ENCODE peak calls at places on chromosomes 13 and 19, in six cellular contexts. Q, U, C, E, W and B are unnamed samples.

GRCh38 chr13:89363144-89363543 is 1692.0 kb downstream of the SLITRK5 start:
- DNase-seq in Q (no peak), U (no peak), C (no peak), E (no peak), W (no peak), B (no peak)

GRCh38 chr13:76837811-76838210 is 48.4 kb downstream of the KCTD12 start:
- DNase-seq in Q (no peak), U (peak), C (no peak), E (no peak), W (no peak), B (no peak)

GRCh38 chr19:2243274-2244121 is 5.6 kb upstream of the AMH start:
- DNase-seq in Q (no peak), U (no peak), C (no peak), E (no peak), W (no peak), B (no peak)

GRCh38 chr13:46553521-46553885 is 533 bp downstream of the LRCH1 start:
- DNase-seq in Q (no peak), U (no peak), C (no peak), E (no peak), W (no peak), B (no peak)

GRCh38 chr13:102799544-102800144 is 725 bp downstream of the BIVM start:
- DNase-seq in Q (peak), U (no peak), C (no peak), E (no peak), W (no peak), B (no peak)

GRCh38 chr13:98445340-98446233 is 131.3 kb downstream of the STK24 start:
- DNase-seq in Q (peak), U (peak), C (peak), E (peak), W (peak), B (no peak)

GRCh38 chr19:12754465-12755196 is 3.0 kb downstream of the BEST2 start:
- DNase-seq in Q (no peak), U (no peak), C (no peak), E (no peak), W (no peak), B (no peak)

GRCh38 chr19:30229524-30230174 is 142.5 kb upstream of the ZNF536 start:
- DNase-seq in Q (no peak), U (no peak), C (no peak), E (no peak), W (no peak), B (no peak)

GRCh38 chr13:49248433-49249002 is 793 bp downstream of the CDADC1 start:
- DNase-seq in Q (peak), U (peak), C (no peak), E (no peak), W (no peak), B (no peak)

GRCh38 chr13:27533155-27533643 is 82.8 kb upstream of the MTIF3 start:
- DNase-seq in Q (peak), U (peak), C (peak), E (peak), W (peak), B (no peak)

GRCh38 chr19:19170053-19170945 is at the start of gene MEF2B:
- DNase-seq in Q (peak), U (peak), C (peak), E (peak), W (peak), B (no peak)

GRCh38 chr19:46803555-46803954 is 15.2 kb upstream of the SLC1A5 start:
- DNase-seq in Q (no peak), U (no peak), C (no peak), E (no peak), W (no peak), B (no peak)

GRCh38 chr13:74040200-74040599 is 94.0 kb downstream of the KLF12 start:
- DNase-seq in Q (no peak), U (peak), C (no peak), E (peak), W (peak), B (no peak)

GRCh38 chr19:7861619-7862412 is 12.4 kb downstream of the PRR36 start:
- DNase-seq in Q (peak), U (no peak), C (no peak), E (no peak), W (no peak), B (no peak)

GRCh38 chr19:14848822-14849221 is at the start of gene OR7A10:
- DNase-seq in Q (no peak), U (no peak), C (no peak), E (no peak), W (no peak), B (no peak)
- H3K4me3 ChIP-seq in Q (no peak), U (no peak), C (no peak), E (no peak), W (no peak), B (no peak)

DNA sequence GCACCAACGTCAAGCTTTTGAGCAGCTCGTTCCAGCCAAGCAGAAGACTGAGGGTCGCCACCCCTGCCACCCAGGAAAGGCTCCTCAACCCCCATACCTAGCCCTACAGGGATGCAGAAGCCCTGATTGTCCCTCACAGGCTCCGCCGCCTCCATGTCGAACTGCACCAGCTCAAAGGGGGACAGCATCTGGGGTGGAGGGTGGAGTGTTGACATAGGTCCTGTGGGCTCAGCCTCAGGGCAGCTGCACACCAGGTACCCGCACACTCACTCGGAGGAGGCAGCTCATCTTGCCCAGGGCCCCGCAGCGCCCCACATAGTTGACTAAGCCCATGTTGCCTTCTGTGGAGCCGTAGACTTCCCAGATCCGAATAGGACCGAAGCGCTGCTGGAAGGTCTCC is 11.6 kb downstream of the SLC27A5 start:
- DNase-seq in Q (no peak), U (no peak), C (no peak), E (no peak), W (no peak), B (no peak)
- H3K4me3 ChIP-seq in Q (peak), U (peak), C (peak), E (peak), W (no peak), B (peak)

DNA sequence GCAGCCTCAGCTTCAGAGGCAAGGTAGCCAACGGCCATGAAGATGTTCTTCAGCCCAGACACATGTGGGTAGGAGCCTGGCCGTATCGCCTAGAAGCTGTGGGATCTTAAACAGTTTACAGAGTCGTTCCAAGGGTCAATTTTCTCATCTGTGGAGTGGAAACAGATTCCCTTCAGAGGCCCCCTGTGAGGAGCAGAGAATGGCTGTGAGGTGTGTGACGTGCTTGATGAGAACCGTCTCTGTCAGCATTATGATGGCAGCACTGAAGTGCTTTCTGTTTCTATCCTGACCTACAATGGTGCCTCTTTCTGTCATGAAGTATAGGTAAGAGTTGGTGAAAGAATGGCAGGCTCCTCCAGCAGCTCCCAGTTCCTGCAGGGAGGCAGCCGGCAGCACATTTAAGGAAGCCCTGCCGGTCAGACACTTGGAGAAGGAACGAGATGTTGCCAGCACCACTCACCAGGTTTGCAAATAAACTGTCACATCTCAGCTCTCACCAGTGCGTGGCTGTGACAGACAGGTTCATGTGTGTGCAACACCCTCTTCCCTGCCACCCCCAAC is 277.3 kb downstream of the FOXO1 start:
- DNase-seq in Q (no peak), U (no peak), C (no peak), E (no peak), W (peak), B (no peak)
- H3K4me3 ChIP-seq in Q (no peak), U (no peak), C (no peak), E (no peak), W (peak), B (no peak)

GRCh38 chr13:36130168-36130541 is 1.0 kb downstream of the DCLK1 start:
- DNase-seq in Q (no peak), U (no peak), C (no peak), E (no peak), W (no peak), B (no peak)

GRCh38 chr13:36129539-36129938 is 1.6 kb downstream of the DCLK1 start:
- DNase-seq in Q (no peak), U (no peak), C (no peak), E (no peak), W (no peak), B (no peak)

GRCh38 chr13:36130542-36131214 is 504 bp downstream of the DCLK1 start:
- DNase-seq in Q (peak), U (peak), C (no peak), E (no peak), W (no peak), B (no peak)

GRCh38 chr13:36131931-36132297 is 732 bp upstream of the DCLK1 start:
- DNase-seq in Q (peak), U (peak), C (no peak), E (no peak), W (no peak), B (no peak)

DNA sequence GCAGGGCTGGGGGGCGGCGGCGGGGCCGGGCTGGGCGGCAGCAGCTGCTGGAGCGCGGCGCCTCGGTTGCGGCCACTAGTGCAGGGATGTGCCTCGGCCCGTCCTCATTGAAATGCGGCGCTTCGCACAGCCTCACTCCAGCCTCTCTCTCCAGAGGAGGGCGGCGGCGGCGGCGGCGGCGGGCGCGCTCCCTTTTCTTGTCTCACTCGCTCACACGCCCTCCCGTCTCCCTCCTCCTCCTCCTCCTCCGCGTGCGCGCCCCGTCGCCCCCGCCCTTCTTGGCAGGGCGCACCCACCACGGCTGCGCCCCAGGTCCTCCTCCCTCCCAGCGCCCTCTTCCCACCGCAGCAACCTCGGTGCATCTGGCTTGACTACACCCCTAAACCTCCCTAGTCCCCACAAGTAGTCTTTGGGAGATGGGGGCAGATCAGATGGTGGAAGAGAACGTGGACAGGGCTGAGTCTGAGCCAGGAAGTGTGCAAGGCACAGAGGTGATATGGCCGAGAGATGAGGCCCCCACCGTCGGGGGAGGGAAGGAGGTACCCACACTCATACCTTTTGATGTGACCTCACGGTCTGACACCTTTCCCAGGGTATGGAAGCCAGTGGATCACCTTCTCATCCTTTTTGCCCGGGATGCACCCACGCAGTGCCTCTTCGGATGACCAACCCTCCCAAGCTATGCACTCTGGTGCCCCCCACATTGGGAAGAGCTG is at the start of gene DCLK1:
- DNase-seq in Q (peak), U (peak), C (no peak), E (peak), W (no peak), B (no peak)
- H3K4me3 ChIP-seq in Q (peak), U (peak), C (peak), E (peak), W (no peak), B (peak)

GRCh38 chr19:49513746-49514118 is 1.3 kb downstream of the FCGRT start:
- DNase-seq in Q (no peak), U (no peak), C (no peak), E (no peak), W (no peak), B (no peak)

GRCh38 chr19:49515767-49516166 is 3.3 kb downstream of the FCGRT start:
- DNase-seq in Q (peak), U (peak), C (peak), E (no peak), W (no peak), B (no peak)

GRCh38 chr19:49518033-49518432 is 5.6 kb downstream of the FCGRT start:
- DNase-seq in Q (no peak), U (no peak), C (no peak), E (no peak), W (no peak), B (no peak)

GRCh38 chr19:49512970-49513745 is 697 bp downstream of the FCGRT start:
- DNase-seq in Q (peak), U (no peak), C (peak), E (no peak), W (no peak), B (no peak)

GRCh38 chr19:49514151-49514550 is 1.7 kb downstream of the FCGRT start:
- DNase-seq in Q (no peak), U (no peak), C (no peak), E (no peak), W (no peak), B (no peak)
- H3K4me3 ChIP-seq in Q (peak), U (no peak), C (no peak), E (no peak), W (peak), B (no peak)

DNA sequence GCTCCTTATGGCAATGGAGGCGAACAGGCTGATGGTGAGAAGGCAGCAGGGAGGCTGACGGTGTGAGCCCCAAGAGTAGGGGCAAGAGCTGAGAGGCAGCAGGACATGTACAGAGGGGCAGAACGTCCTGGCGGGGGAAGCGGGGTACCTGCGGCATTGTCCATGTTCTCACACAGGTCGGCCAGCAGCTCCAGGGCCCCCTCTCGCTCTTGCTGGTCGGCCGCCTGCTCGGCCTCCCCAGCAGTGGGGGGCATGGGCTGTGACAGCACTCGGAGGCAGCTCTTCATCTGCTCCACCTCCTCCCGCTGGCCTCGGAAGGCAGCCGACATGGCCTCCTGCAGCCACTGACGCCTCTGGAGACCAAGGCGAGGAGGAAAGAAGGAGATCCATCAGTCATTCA is 2.4 kb downstream of the HSPBP1 start:
- DNase-seq in Q (no peak), U (no peak), C (no peak), E (no peak), W (no peak), B (no peak)
- H3K4me3 ChIP-seq in Q (no peak), U (no peak), C (no peak), E (no peak), W (no peak), B (no peak)

DNA sequence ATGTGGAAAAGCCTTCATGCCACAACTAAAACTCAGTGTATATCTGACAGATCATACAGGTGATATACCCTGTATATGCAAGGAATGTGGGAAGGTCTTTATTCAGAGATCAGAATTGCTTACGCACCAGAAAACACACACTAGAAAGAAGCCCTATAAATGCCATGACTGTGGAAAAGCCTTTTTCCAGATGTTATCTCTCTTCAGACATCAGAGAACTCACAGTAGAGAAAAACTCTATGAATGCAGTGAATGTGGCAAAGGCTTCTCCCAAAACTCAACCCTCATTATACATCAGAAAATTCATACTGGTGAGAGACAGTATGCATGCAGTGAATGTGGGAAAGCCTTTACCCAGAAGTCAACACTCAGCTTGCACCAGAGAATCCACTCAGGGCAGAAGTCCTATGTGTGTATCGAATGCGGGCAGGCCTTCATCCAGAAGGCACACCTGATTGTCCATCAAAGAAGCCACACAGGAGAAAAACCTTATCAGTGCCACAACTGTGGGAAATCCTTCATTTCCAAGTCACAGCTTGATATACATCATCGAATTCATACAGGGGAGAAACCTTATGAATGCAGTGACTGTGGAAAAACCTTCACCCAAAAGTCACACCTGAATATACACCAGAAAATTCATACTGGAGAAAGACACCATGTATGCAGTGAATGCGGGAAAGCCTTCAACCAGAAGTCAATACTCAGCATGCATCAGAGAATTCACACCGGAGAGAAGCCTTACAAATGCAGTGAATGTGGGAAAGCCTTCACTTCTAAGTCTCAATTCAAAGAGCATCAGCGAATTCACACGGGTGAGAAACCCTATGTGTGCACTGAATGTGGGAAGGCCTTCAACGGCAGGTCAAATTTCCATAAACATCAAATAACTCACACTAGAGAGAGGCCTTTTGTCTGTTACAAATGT is 16.4 kb downstream of the ZNF175 start:
- DNase-seq in Q (no peak), U (no peak), C (no peak), E (no peak), W (no peak), B (no peak)
- H3K4me3 ChIP-seq in Q (no peak), U (no peak), C (no peak), E (no peak), W (peak), B (no peak)

DNA sequence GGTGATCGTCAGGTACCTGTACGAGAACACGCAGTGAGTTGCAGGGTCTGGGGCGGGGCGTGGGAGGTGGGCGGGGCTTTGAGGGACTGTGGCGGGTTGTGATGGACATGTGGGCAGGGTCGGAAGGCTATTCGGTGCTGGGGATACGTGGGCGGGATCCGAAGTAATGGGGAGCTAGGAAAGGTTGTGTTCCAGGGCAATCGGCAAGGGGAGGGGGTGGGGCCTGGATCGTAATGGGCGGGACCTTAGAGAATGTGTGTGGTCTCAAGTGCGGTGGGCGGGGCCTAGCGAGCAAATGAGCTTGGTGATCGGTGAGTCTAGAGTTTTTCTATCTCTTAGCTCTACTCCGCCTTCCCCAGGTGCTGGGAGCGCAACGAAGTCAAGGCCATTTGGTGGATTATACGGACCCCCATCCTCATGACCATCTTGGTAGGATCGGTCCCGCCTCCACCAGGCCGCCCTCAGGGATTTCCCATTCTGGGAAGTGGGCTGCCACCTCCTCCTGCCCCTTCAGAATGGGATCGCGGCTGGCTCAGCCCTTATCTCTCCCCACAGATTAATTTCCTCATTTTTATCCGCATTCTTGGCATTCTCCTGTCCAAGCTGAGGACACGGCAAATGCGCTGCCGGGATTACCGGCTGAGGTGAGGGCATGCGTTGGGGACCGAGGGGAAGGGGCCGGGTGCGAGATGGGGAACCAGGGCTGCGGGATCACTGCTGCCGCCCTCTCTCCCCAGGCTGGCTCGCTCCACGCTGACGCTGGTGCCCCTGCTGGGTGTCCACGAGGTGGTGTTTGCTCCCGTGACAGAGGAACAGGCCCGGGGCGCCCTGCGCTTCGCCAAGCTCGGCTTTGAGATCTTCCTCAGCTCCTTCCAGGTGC is 9.6 kb downstream of the GIPR start:
- DNase-seq in Q (peak), U (peak), C (peak), E (peak), W (peak), B (no peak)
- H3K4me3 ChIP-seq in Q (peak), U (peak), C (peak), E (peak), W (peak), B (peak)

GRCh38 chr19:18010149-18010548 is 2.2 kb downstream of the ARRDC2 start:
- DNase-seq in Q (no peak), U (no peak), C (no peak), E (no peak), W (no peak), B (no peak)
- H3K4me3 ChIP-seq in Q (no peak), U (no peak), C (no peak), E (no peak), W (no peak), B (no peak)

GRCh38 chr19:54096642-54097106 is 3.9 kb downstream of the OSCAR start:
- DNase-seq in Q (peak), U (peak), C (peak), E (no peak), W (no peak), B (no peak)

GRCh38 chr19:54105796-54106195 is 3.1 kb downstream of the NDUFA3 start:
- DNase-seq in Q (no peak), U (no peak), C (no peak), E (no peak), W (no peak), B (no peak)

GRCh38 chr19:54104998-54105715 is 2.5 kb downstream of the NDUFA3 start:
- DNase-seq in Q (peak), U (peak), C (no peak), E (no peak), W (no peak), B (no peak)

GRCh38 chr19:54102421-54103169 is at the start of gene NDUFA3:
- DNase-seq in Q (peak), U (peak), C (peak), E (peak), W (peak), B (peak)

GRCh38 chr19:54100560-54100959 is at the start of gene OSCAR:
- DNase-seq in Q (peak), U (peak), C (no peak), E (no peak), W (no peak), B (no peak)
- H3K4me3 ChIP-seq in Q (no peak), U (no peak), C (no peak), E (no peak), W (no peak), B (no peak)